ENCODE peak calls at places on chromosomes 5 and 9, in ten cellular contexts. One of them, this sample, is unnamed.

GRCh38 chr9:87722393-87722792 is 3.5 kb upstream of the CTSL start:
- DNase-seq in mucosa of descending colon: no peak
- DNase-seq in astrocyte of the spinal cord: no peak
- DNase-seq in fibroblast of lung: no peak
- DNase-seq in AG04449: no peak
- DNase-seq in foreskin fibroblast: no peak
- DNase-seq in GM06990: no peak
- DNase-seq in HepG2: no peak
- DNase-seq in A549: no peak
- DNase-seq in IMR-90: no peak
- DNase-seq in this sample: no peak

GRCh38 chr5:148913985-148914421 is 87.6 kb downstream of the ADRB2 start:
- DNase-seq in mucosa of descending colon: no peak
- DNase-seq in astrocyte of the spinal cord: peak; percentile 69
- DNase-seq in fibroblast of lung: peak; percentile 99
- DNase-seq in AG04449: peak; percentile 91
- DNase-seq in foreskin fibroblast: peak; percentile 77
- DNase-seq in GM06990: no peak
- DNase-seq in HepG2: peak; percentile 4
- DNase-seq in A549: peak; percentile 49
- DNase-seq in IMR-90: peak; percentile 87
- DNase-seq in this sample: peak; percentile 54

GRCh38 chr5:156981481-156981880 is 18.5 kb upstream of the TIMD4 start:
- DNase-seq in mucosa of descending colon: no peak
- DNase-seq in astrocyte of the spinal cord: no peak
- DNase-seq in fibroblast of lung: no peak
- DNase-seq in AG04449: no peak
- DNase-seq in foreskin fibroblast: no peak
- DNase-seq in GM06990: no peak
- DNase-seq in HepG2: no peak
- DNase-seq in A549: no peak
- DNase-seq in IMR-90: no peak
- DNase-seq in this sample: no peak

GRCh38 chr9:132509921-132510874 is 72.2 kb upstream of the BARHL1 start:
- DNase-seq in mucosa of descending colon: no peak
- DNase-seq in astrocyte of the spinal cord: peak; percentile 18
- DNase-seq in fibroblast of lung: no peak
- DNase-seq in AG04449: no peak
- DNase-seq in foreskin fibroblast: no peak
- DNase-seq in GM06990: no peak
- DNase-seq in HepG2: no peak
- DNase-seq in A549: no peak
- DNase-seq in IMR-90: no peak
- DNase-seq in this sample: no peak

GRCh38 chr5:138945421-138946240 is 70.5 kb upstream of the LRRTM2 start:
- DNase-seq in mucosa of descending colon: no peak
- DNase-seq in astrocyte of the spinal cord: no peak
- DNase-seq in fibroblast of lung: no peak
- DNase-seq in AG04449: no peak
- DNase-seq in foreskin fibroblast: no peak
- DNase-seq in GM06990: no peak
- DNase-seq in HepG2: no peak
- DNase-seq in A549: no peak
- DNase-seq in IMR-90: no peak
- DNase-seq in this sample: no peak

GRCh38 chr5:55306641-55307382 is 682 bp downstream of the DHX29 start:
- DNase-seq in mucosa of descending colon: no peak
- DNase-seq in astrocyte of the spinal cord: peak; percentile 12
- DNase-seq in fibroblast of lung: no peak
- DNase-seq in AG04449: no peak
- DNase-seq in foreskin fibroblast: peak; percentile 30
- DNase-seq in GM06990: no peak
- DNase-seq in HepG2: peak; percentile 27
- DNase-seq in A549: no peak
- DNase-seq in IMR-90: no peak
- DNase-seq in this sample: peak; percentile 13

GRCh38 chr5:4700886-4701285 is 439.2 kb upstream of the ADAMTS16 start:
- DNase-seq in mucosa of descending colon: no peak
- DNase-seq in astrocyte of the spinal cord: no peak
- DNase-seq in fibroblast of lung: no peak
- DNase-seq in AG04449: no peak
- DNase-seq in foreskin fibroblast: no peak
- DNase-seq in GM06990: no peak
- DNase-seq in HepG2: no peak
- DNase-seq in A549: no peak
- DNase-seq in IMR-90: no peak
- DNase-seq in this sample: no peak

GRCh38 chr9:95381243-95381642 is 63.7 kb upstream of the FANCC start:
- DNase-seq in mucosa of descending colon: no peak
- DNase-seq in astrocyte of the spinal cord: peak; percentile 45
- DNase-seq in fibroblast of lung: peak; percentile 84
- DNase-seq in AG04449: no peak
- DNase-seq in foreskin fibroblast: peak; percentile 24
- DNase-seq in GM06990: no peak
- DNase-seq in HepG2: no peak
- DNase-seq in A549: peak; percentile 55
- DNase-seq in IMR-90: peak; percentile 48
- DNase-seq in this sample: peak; percentile 54

GRCh38 chr5:148970228-148970627 is 92.6 kb downstream of the SH3TC2 start:
- DNase-seq in mucosa of descending colon: no peak
- DNase-seq in astrocyte of the spinal cord: peak; percentile 72
- DNase-seq in fibroblast of lung: no peak
- DNase-seq in AG04449: no peak
- DNase-seq in foreskin fibroblast: peak; percentile 28
- DNase-seq in GM06990: no peak
- DNase-seq in HepG2: no peak
- DNase-seq in A549: no peak
- DNase-seq in IMR-90: no peak
- DNase-seq in this sample: peak; percentile 49

DNA sequence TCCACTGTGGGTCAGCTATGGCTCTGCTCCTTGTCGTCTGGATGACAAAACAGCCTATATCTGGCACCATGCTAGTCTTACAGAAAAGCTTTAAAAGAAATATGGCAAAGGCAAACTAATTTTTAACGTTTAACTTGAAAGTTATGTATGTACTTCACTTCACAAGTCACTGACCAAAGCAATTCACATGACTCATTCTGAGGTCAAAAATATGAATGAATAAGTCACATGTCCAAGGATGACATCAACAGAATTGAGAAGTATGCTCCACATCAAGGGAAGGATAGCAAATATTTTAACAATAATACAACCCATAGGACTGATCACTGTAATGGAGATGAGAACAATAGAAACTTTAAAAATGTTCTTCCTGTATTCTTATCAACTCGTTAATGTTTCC is 1072.6 kb upstream of the NUDT12 start:
- DNase-seq in mucosa of descending colon: no peak
- DNase-seq in astrocyte of the spinal cord: peak; percentile 65
- DNase-seq in fibroblast of lung: peak; percentile 75
- DNase-seq in AG04449: no peak
- DNase-seq in foreskin fibroblast: peak; percentile 28
- DNase-seq in GM06990: no peak
- DNase-seq in HepG2: no peak
- DNase-seq in A549: peak; percentile 6
- DNase-seq in IMR-90: peak; percentile 54
- DNase-seq in this sample: no peak
- TF ChIP-seq CTCF in mucosa of descending colon: no peak
- TF ChIP-seq CTCF in astrocyte of the spinal cord: no peak
- TF ChIP-seq CTCF in fibroblast of lung: no peak
- TF ChIP-seq CTCF in AG04449: no peak
- TF ChIP-seq CTCF in foreskin fibroblast: no peak
- TF ChIP-seq CTCF in GM06990: no peak
- TF ChIP-seq CTCF in HepG2: no peak
- TF ChIP-seq CTCF in A549: no peak
- TF ChIP-seq CTCF in IMR-90: no peak
- TF ChIP-seq CTCF in this sample: no peak

DNA sequence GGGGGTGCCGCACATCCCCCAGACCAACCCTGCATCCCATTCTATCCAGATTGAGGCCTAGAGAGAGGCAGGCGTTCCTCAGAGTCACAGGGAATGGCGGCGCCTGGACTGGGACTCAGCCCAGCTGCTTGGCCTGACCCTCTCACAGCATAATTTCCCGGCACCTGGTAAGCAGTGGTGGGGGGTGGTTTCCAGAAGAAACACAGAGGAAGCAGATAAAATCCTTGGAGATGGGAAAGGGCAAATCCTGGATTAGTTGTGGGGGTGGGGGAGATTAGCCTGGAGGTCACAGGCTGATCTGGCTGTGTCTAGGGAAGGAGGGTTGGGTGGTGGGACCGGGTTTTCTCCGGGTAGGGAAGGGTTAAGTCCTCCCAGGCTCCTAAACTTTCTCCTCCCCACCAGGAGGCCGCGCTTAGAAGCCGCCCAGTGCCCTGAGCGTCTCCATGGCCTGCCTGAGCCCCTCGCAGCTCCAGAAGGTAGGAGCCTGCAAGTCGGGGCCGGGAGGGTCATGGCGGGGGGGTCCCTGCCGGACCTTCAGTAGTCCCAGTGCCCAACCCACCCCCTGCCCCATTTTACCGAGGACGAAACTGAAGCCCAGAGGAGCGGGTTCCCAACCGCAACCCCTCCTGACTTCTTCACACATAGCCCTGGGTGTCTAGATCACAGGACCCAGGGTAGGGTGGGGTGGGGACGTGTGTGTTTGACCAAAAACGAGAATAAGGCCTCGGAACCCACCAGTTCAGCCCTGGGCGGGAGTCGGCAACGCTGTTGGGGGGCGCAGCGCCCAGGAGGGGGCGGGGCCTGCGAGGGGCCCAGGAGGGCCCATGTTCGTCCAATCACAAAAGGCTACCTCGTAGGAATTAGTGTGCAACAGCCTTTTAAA is 1.3 kb downstream of the PHYHD1 start:
- DNase-seq in mucosa of descending colon: no peak
- DNase-seq in astrocyte of the spinal cord: peak; percentile 34
- DNase-seq in fibroblast of lung: peak; percentile 33
- DNase-seq in AG04449: no peak
- DNase-seq in foreskin fibroblast: peak; percentile 87
- DNase-seq in GM06990: no peak
- DNase-seq in HepG2: peak; percentile 62
- DNase-seq in A549: no peak
- DNase-seq in IMR-90: peak; percentile 50
- DNase-seq in this sample: no peak
- TF ChIP-seq CTCF in mucosa of descending colon: no peak
- TF ChIP-seq CTCF in astrocyte of the spinal cord: peak; percentile 5
- TF ChIP-seq CTCF in fibroblast of lung: peak; percentile 5
- TF ChIP-seq CTCF in AG04449: no peak
- TF ChIP-seq CTCF in foreskin fibroblast: no peak
- TF ChIP-seq CTCF in GM06990: no peak
- TF ChIP-seq CTCF in HepG2: peak; percentile 8
- TF ChIP-seq CTCF in A549: no peak
- TF ChIP-seq CTCF in IMR-90: no peak
- TF ChIP-seq CTCF in this sample: no peak

DNA sequence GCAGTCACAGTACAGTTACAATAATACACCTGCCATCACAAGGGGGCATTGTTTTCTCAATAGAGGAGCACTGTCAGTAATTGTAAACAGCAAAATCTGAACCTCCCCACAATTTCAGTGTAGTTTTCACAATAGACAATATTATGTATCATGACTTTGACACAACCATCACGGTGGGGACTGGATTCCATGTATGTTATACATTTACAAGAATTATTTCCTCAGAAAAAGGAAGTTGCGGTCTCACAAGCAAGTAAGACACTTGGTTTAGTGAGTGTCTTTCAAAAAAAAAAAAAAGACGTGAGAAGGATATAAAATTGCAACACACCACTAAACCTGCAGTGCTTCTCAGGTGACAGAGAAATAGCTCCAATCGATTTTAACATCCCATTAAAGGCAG is 586.2 kb downstream of the PTPRD start:
- DNase-seq in mucosa of descending colon: no peak
- DNase-seq in astrocyte of the spinal cord: no peak
- DNase-seq in fibroblast of lung: no peak
- DNase-seq in AG04449: no peak
- DNase-seq in foreskin fibroblast: no peak
- DNase-seq in GM06990: no peak
- DNase-seq in HepG2: no peak
- DNase-seq in A549: no peak
- DNase-seq in IMR-90: no peak
- DNase-seq in this sample: no peak
- TF ChIP-seq CTCF in mucosa of descending colon: no peak
- TF ChIP-seq CTCF in astrocyte of the spinal cord: no peak
- TF ChIP-seq CTCF in fibroblast of lung: no peak
- TF ChIP-seq CTCF in AG04449: no peak
- TF ChIP-seq CTCF in foreskin fibroblast: no peak
- TF ChIP-seq CTCF in GM06990: no peak
- TF ChIP-seq CTCF in HepG2: no peak
- TF ChIP-seq CTCF in A549: no peak
- TF ChIP-seq CTCF in IMR-90: no peak
- TF ChIP-seq CTCF in this sample: no peak

GRCh38 chr5:103525366-103525765 is 37.2 kb downstream of the NUDT12 start:
- DNase-seq in mucosa of descending colon: no peak
- DNase-seq in astrocyte of the spinal cord: no peak
- DNase-seq in fibroblast of lung: no peak
- DNase-seq in AG04449: no peak
- DNase-seq in foreskin fibroblast: no peak
- DNase-seq in GM06990: no peak
- DNase-seq in HepG2: no peak
- DNase-seq in A549: no peak
- DNase-seq in IMR-90: no peak
- DNase-seq in this sample: no peak

GRCh38 chr5:103514381-103514780 is 48.2 kb downstream of the NUDT12 start:
- DNase-seq in mucosa of descending colon: no peak
- DNase-seq in astrocyte of the spinal cord: no peak
- DNase-seq in fibroblast of lung: no peak
- DNase-seq in AG04449: no peak
- DNase-seq in foreskin fibroblast: no peak
- DNase-seq in GM06990: no peak
- DNase-seq in HepG2: no peak
- DNase-seq in A549: no peak
- DNase-seq in IMR-90: no peak
- DNase-seq in this sample: no peak

GRCh38 chr5:103522586-103522985 is 40.0 kb downstream of the NUDT12 start:
- DNase-seq in mucosa of descending colon: no peak
- DNase-seq in astrocyte of the spinal cord: no peak
- DNase-seq in fibroblast of lung: no peak
- DNase-seq in AG04449: no peak
- DNase-seq in foreskin fibroblast: no peak
- DNase-seq in GM06990: no peak
- DNase-seq in HepG2: no peak
- DNase-seq in A549: no peak
- DNase-seq in IMR-90: no peak
- DNase-seq in this sample: no peak

GRCh38 chr5:103523319-103523718 is 39.3 kb downstream of the NUDT12 start:
- DNase-seq in mucosa of descending colon: no peak
- DNase-seq in astrocyte of the spinal cord: no peak
- DNase-seq in fibroblast of lung: no peak
- DNase-seq in AG04449: no peak
- DNase-seq in foreskin fibroblast: no peak
- DNase-seq in GM06990: no peak
- DNase-seq in HepG2: peak; percentile 61
- DNase-seq in A549: peak; percentile 43
- DNase-seq in IMR-90: no peak
- DNase-seq in this sample: no peak

DNA sequence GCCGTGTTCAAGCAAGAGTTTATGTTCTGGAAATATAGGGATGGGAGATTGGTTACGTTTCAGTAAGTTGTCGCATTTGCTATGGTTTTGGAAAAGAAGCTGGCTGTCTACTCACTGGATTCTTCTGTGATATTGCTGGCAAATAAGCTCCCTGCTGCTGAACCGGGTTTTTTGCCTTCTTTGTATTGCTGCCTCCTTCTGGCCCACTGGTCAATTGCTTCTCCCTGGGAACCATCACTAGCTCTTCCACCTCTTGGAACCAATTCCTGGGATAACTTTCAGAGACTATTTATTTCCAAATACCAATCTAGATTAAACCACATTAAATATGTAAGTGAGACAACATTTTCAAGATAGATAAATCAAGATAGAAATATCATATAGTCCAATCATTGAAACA is 43.0 kb downstream of the NUDT12 start:
- DNase-seq in mucosa of descending colon: no peak
- DNase-seq in astrocyte of the spinal cord: no peak
- DNase-seq in fibroblast of lung: no peak
- DNase-seq in AG04449: no peak
- DNase-seq in foreskin fibroblast: no peak
- DNase-seq in GM06990: no peak
- DNase-seq in HepG2: no peak
- DNase-seq in A549: peak; percentile 13
- DNase-seq in IMR-90: peak; percentile 8
- DNase-seq in this sample: peak; percentile 30
- TF ChIP-seq CTCF in mucosa of descending colon: no peak
- TF ChIP-seq CTCF in astrocyte of the spinal cord: peak; percentile 33
- TF ChIP-seq CTCF in fibroblast of lung: peak; percentile 28
- TF ChIP-seq CTCF in AG04449: peak; percentile 9
- TF ChIP-seq CTCF in foreskin fibroblast: peak; percentile 28
- TF ChIP-seq CTCF in GM06990: peak; percentile 20
- TF ChIP-seq CTCF in HepG2: no peak
- TF ChIP-seq CTCF in A549: no peak
- TF ChIP-seq CTCF in IMR-90: peak; percentile 25
- TF ChIP-seq CTCF in this sample: no peak

This sample was measured in MCF 10A.